ENCODE peak calls at places on chromosomes 3 and 15, in seven cellular contexts. E, Z, U, P, H, J and F are unnamed samples.

GRCh38 chr15:76987896-76988860 is 6.7 kb upstream of the PSTPIP1 start:
- DNase-seq in J (no peak), P (peak; percentile 89), E (no peak), U (peak; percentile 62), Z (no peak), H (peak; percentile 80), F (no peak)

GRCh38 chr3:141410861-141411771 is 42.8 kb downstream of the ZBTB38 start:
- DNase-seq in U (no peak), H (no peak), P (no peak), E (no peak), Z (no peak), J (no peak), F (no peak)

GRCh38 chr15:85778107-85778776 is 16.5 kb downstream of the KLHL25 start:
- DNase-seq in U (peak; percentile 41), E (no peak), H (no peak), P (no peak), J (no peak), Z (no peak), F (no peak)

GRCh38 chr3:128282392-128283196 is 129.3 kb downstream of the EEFSEC start:
- DNase-seq in E (no peak), Z (peak; percentile 77), P (peak; percentile 84), H (peak; percentile 89), J (no peak), U (peak; percentile 66), F (no peak)

GRCh38 chr15:84572231-84572630 is 28.6 kb upstream of the ZSCAN2 start:
- DNase-seq in J (no peak), Z (no peak), P (no peak), E (no peak), H (no peak), U (no peak), F (no peak)

GRCh38 chr3:72193768-72194463 is 409.0 kb upstream of the PROK2 start:
- DNase-seq in Z (no peak), J (no peak), P (no peak), U (no peak), H (no peak), E (no peak), F (no peak)

GRCh38 chr3:17795733-17796132 is 53.3 kb upstream of the TBC1D5 start:
- DNase-seq in U (no peak), Z (no peak), E (no peak), P (no peak), J (no peak), H (no peak), F (no peak)

GRCh38 chr3:171813897-171814460 is 3.7 kb upstream of the PLD1 start:
- DNase-seq in H (peak; percentile 71), Z (no peak), J (no peak), U (no peak), P (no peak), E (no peak), F (no peak)

GRCh38 chr3:135106445-135106844 is 311.4 kb downstream of the EPHB1 start:
- DNase-seq in J (peak; percentile 12), H (no peak), U (no peak), E (no peak), Z (no peak), P (no peak), F (peak; percentile 60)

GRCh38 chr15:41241251-41241964 is 10.3 kb downstream of the CHP1 start:
- DNase-seq in U (peak; percentile 59), Z (no peak), H (no peak), P (no peak), E (no peak), J (no peak), F (peak; percentile 81)

GRCh38 chr3:127677541-127678314 is 5.0 kb downstream of the ABTB1 start:
- DNase-seq in J (no peak), Z (no peak), U (peak; percentile 15), E (no peak), P (peak; percentile 78), H (peak; percentile 48), F (peak; percentile 15)

DNA sequence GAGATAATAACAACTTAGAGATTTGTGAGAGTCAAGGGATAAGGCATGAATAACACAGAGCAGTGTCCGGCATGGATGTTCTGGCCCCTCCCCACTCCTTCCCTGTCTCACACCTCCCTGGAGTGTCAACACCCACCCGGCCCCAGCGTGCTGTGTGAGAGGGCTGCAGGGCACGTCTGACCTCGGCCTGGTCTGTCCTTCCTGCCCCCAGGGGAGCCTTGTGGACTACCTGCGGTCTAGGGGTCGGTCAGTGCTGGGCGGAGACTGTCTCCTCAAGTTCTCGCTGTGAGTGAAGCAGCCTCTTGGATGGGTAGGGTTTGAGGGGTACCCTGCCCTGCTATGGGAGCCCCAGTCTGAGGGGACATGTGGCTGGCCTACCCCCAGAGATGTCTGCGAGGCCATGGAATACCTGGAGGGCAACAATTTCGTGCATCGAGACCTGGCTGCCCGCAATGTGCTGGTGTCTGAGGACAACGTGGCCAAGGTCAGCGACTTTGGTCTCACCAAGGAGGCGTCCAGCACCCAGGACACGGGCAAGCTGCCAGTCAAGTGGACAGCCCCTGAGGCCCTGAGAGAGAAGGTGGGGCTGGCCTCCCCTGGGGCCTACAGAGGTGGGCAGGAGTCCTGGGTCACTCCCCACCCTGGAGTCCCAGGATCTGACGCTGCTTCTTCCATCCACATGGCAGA is 11.2 kb upstream of the LMAN1L start:
- DNase-seq in U (no peak), Z (no peak), H (no peak), P (no peak), E (no peak), J (no peak), F (no peak)
- TF ChIP-seq POLR2A in U (no peak), Z (no peak), H (no peak), P (no peak), E (peak; percentile 7), J (no peak), F (no peak)

DNA sequence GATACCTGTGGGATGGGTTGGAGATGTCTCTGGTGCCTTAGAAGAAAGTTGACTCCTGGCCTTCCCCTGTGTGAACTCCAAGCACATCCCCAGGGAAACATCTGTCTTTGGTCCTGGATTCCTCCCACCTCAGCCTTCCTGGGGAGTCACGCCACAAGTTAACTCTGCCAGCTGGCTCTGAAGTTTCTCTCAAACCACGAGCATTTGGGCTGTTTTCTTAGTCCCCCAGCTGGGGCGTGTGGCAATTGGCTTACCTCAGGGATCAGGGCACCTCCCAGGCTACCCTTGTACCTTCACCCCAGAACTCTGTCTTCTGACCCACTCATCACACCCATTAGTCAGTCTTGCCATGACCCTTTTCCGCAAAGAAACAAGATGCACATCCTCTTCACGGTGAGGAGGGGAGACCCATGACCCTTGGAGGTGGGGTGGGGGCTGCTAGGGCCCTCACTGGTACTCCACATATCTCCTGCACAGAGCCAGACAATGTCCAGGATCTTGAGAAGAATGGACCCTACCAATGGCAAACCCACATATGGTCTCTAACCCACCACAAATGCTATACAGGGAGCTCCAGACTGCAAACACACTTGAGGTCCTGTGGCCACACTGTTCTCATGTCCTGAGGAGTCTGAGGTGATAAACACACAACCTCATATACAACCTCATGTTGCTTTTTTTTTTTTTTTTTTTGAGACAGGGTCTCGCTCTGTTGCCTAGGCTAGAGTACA is 3.9 kb downstream of the NEIL1 start:
- DNase-seq in U (no peak), P (no peak), H (no peak), J (no peak), E (no peak), Z (no peak), F (no peak)
- TF ChIP-seq POLR2A in U (no peak), P (no peak), H (no peak), J (no peak), E (no peak), Z (no peak), F (no peak)

GRCh38 chr3:126476166-126476975 is 680 bp upstream of the ZXDC start:
- DNase-seq in J (peak; percentile 68), P (peak; percentile 96), U (no peak), Z (no peak), E (peak; percentile 72), H (no peak), F (peak; percentile 65)
- TF ChIP-seq POLR2A in J (peak; percentile 42), P (peak; percentile 47), U (peak; percentile 40), Z (peak; percentile 60), E (peak; percentile 62), H (peak; percentile 68), F (no peak)

DNA sequence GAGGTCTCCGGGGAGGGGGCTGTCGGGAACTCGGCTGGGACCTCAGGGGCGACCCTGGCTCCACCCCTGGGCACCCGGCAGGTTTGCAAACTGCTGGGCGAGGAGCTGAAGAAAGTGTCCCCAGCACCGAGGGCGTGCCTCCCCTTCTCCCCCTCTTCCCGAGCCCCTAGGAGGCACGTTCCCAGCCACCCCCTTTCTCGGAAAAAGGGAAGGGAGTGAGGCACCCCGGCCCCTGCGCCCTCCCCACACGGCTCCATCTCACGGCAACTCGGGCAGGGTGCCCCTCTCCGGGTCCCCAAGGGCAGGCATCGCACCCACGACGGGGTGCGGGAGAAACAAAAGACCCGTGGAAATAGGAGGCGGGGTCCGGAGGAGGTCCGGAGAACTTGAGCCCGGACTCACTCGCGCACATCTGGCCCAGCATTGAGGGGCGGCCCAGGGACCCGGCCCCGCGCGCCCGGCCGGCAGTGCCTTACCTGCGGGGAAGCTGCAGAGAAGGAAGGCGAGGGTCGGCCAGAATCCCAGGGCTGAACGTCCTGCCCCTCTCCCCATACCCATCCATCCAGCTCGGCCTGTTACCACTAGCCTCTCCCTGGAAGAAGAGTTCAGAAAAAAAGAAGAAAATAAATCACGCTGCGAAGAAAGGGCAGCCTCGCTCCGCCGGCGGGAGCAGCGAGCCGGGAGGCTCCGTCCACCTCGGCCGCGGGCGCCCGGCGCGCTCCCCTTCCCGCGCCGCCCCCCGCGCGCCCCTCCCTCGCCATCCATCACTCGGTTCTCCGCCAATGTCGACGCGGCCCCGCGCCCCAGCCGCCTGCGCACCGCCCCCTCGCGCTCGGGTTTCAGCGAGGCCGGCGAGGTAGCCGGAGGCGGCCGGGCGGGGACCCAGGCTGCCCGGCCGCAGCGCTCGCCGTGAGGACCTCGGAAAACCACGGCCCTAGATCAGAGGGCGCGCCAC is 16.3 kb downstream of the RGMA start:
- DNase-seq in E (peak; percentile 67), U (peak; percentile 89), Z (peak; percentile 90), P (no peak), H (peak; percentile 94), J (no peak), F (peak; percentile 69)
- TF ChIP-seq POLR2A in E (no peak), U (peak; percentile 62), Z (peak; percentile 54), P (no peak), H (peak; percentile 41), J (no peak), F (no peak)